ENCODE peak calls at places on chromosome 20, in ten cellular contexts. P is BJ; L is GM12878; V is cardiac fibroblast; J is tibial artery; R is ovary; Y is CD8-positive, alpha-beta T cell; I is fibroblast of lung; H is heart left ventricle; T is AG04450. K is an unnamed sample.

GRCh38 chr20:11229772-11230171 is 556.0 kb upstream of the JAG1 start:
- DNase-seq in I (peak), V (peak), J (peak), Y (no peak), P (peak), L (no peak), T (peak), R (peak), H (peak), K (peak)

GRCh38 chr20:58566981-58567380 is 51.8 kb upstream of the APCDD1L start:
- DNase-seq in R (no peak), T (no peak), P (no peak), Y (no peak), V (no peak), J (no peak), L (no peak), H (no peak), I (no peak), K (no peak)

GRCh38 chr20:14310977-14311654 is 26.3 kb downstream of the FLRT3 start:
- DNase-seq in L (no peak), J (no peak), P (no peak), V (no peak), R (no peak), T (no peak), Y (no peak), I (no peak), H (no peak), K (no peak)

GRCh38 chr20:54146672-54147071 is 27.1 kb downstream of the CYP24A1 start:
- DNase-seq in T (no peak), L (no peak), I (no peak), J (no peak), Y (no peak), P (no peak), H (no peak), R (no peak), V (no peak), K (no peak)

GRCh38 chr20:52312131-52312729 is 120.7 kb upstream of the ZFP64 start:
- DNase-seq in I (peak), J (no peak), V (peak), Y (peak), H (no peak), L (peak), R (peak), T (peak), P (no peak), K (no peak)

GRCh38 chr20:38043512-38044300 is 10.2 kb downstream of the RPRD1B start:
- DNase-seq in J (no peak), V (peak), P (no peak), T (no peak), H (no peak), L (no peak), I (peak), R (no peak), Y (no peak), K (no peak)

GRCh38 chr20:36826556-36827244 is 49.2 kb upstream of the TLDC2 start:
- DNase-seq in L (no peak), R (no peak), Y (no peak), P (no peak), T (no peak), I (no peak), J (no peak), H (no peak), V (no peak), K (no peak)

GRCh38 chr20:50014570-50015562 is 32.1 kb downstream of the SNAI1 start:
- DNase-seq in V (no peak), T (no peak), P (no peak), J (no peak), Y (no peak), L (no peak), I (no peak), R (no peak), H (no peak), K (no peak)

GRCh38 chr20:21557246-21557982 is 43.5 kb upstream of the NKX2-2 start:
- DNase-seq in Y (no peak), V (no peak), H (no peak), I (no peak), R (no peak), J (no peak), L (no peak), T (no peak), P (no peak), K (no peak)

GRCh38 chr20:62539646-62540045 is 63.9 kb upstream of the GATA5 start:
- DNase-seq in L (no peak), T (no peak), V (no peak), J (no peak), Y (no peak), H (no peak), P (no peak), I (no peak), R (no peak), K (no peak)

GRCh38 chr20:32537657-32538525 is 47.2 kb downstream of the NOL4L start:
- DNase-seq in I (no peak), Y (no peak), L (no peak), T (no peak), P (no peak), R (no peak), H (peak), J (no peak), V (no peak), K (no peak)

GRCh38 chr20:12276011-12276673 is 358.4 kb downstream of the BTBD3 start:
- DNase-seq in T (no peak), R (no peak), P (no peak), Y (no peak), H (no peak), V (no peak), I (no peak), L (no peak), J (no peak), K (no peak)

GRCh38 chr20:12702312-12702711 is 306.5 kb upstream of the SPTLC3 start:
- DNase-seq in R (no peak), T (no peak), P (no peak), J (no peak), L (no peak), V (no peak), H (no peak), Y (no peak), I (no peak), K (no peak)

GRCh38 chr20:48722737-48723191 is 105.0 kb downstream of the PREX1 start:
- DNase-seq in J (peak), P (no peak), Y (no peak), T (no peak), R (no peak), V (peak), I (peak), H (no peak), L (no peak), K (peak)

GRCh38 chr20:24698189-24698588 is 228.8 kb downstream of the SYNDIG1 start:
- DNase-seq in R (no peak), H (no peak), P (no peak), L (no peak), V (no peak), T (no peak), I (no peak), J (no peak), Y (no peak), K (peak)

GRCh38 chr20:61698598-61698960 is 367.1 kb downstream of the TAF4 start:
- DNase-seq in H (no peak), T (no peak), I (no peak), V (no peak), L (no peak), J (no peak), P (no peak), R (no peak), Y (no peak), K (no peak)

GRCh38 chr20:35395728-35396127 is 16.0 kb downstream of the UQCC1 start:
- DNase-seq in T (no peak), P (peak), H (no peak), J (peak), Y (no peak), I (peak), L (no peak), R (no peak), V (peak), K (no peak)

GRCh38 chr20:6606651-6607050 is 160.8 kb upstream of the BMP2 start:
- DNase-seq in P (no peak), H (no peak), I (no peak), T (no peak), Y (no peak), V (no peak), R (no peak), L (no peak), J (no peak), K (no peak)

GRCh38 chr20:41776450-41776849 is 158.3 kb upstream of the CHD6 start:
- DNase-seq in P (no peak), I (no peak), J (no peak), T (no peak), Y (no peak), H (no peak), V (no peak), R (no peak), L (no peak), K (no peak)

GRCh38 chr20:62980970-62981369 is 25.8 kb downstream of the BHLHE23 start:
- DNase-seq in Y (peak), L (no peak), R (no peak), H (no peak), T (no peak), I (no peak), P (no peak), J (no peak), V (no peak), K (no peak)

GRCh38 chr20:5491463-5491862 is 174.7 kb upstream of the PROKR2 start:
- DNase-seq in L (no peak), V (no peak), J (no peak), I (no peak), T (no peak), P (no peak), R (no peak), H (no peak), Y (no peak), K (no peak)
- TF ChIP-seq CTCF in L (no peak), V (no peak), J (no peak), I (no peak), T (no peak), P (no peak), R (no peak), H (no peak), Y (no peak), K (no peak)

GRCh38 chr20:22586645-22587310 is 2.4 kb upstream of the FOXA2 start:
- DNase-seq in Y (no peak), V (peak), L (no peak), P (no peak), I (no peak), J (no peak), H (no peak), R (no peak), T (no peak), K (no peak)
- H3K4me3 ChIP-seq in Y (no peak), V (no peak), L (no peak), P (no peak), I (no peak), J (no peak), H (no peak), R (no peak), T (no peak), K (no peak)

GRCh38 chr20:15784020-15784419 is 789.2 kb downstream of the KIF16B start:
- DNase-seq in J (no peak), V (no peak), Y (no peak), R (no peak), P (no peak), T (no peak), I (no peak), H (no peak), L (no peak), K (no peak)
- TF ChIP-seq CTCF in J (no peak), V (no peak), Y (no peak), R (no peak), P (no peak), T (no peak), I (no peak), H (no peak), L (no peak), K (no peak)

GRCh38 chr20:1435337-1435699 is 31.3 kb downstream of the NSFL1C start:
- DNase-seq in H (no peak), R (no peak), T (no peak), J (no peak), Y (no peak), L (no peak), V (no peak), I (no peak), P (no peak), K (no peak)
- H3K4me3 ChIP-seq in H (no peak), R (no peak), T (no peak), J (no peak), Y (no peak), L (no peak), V (no peak), I (no peak), P (no peak), K (no peak)

GRCh38 chr20:40506567-40506966 is 182.5 kb downstream of the MAFB start:
- DNase-seq in J (peak), T (peak), R (peak), P (peak), I (peak), Y (no peak), H (peak), L (no peak), V (peak), K (peak)
- TF ChIP-seq CTCF in J (peak), T (no peak), R (no peak), P (no peak), I (no peak), Y (no peak), H (no peak), L (no peak), V (no peak), K (no peak)

GRCh38 chr20:44475372-44475693 is 341 bp upstream of the TTPAL start:
- DNase-seq in R (no peak), T (no peak), P (no peak), V (no peak), Y (no peak), J (no peak), H (no peak), I (no peak), L (no peak), K (no peak)
- H3K4me3 ChIP-seq in R (peak), T (peak), P (peak), V (peak), Y (peak), J (peak), H (peak), I (peak), L (peak), K (peak)

DNA sequence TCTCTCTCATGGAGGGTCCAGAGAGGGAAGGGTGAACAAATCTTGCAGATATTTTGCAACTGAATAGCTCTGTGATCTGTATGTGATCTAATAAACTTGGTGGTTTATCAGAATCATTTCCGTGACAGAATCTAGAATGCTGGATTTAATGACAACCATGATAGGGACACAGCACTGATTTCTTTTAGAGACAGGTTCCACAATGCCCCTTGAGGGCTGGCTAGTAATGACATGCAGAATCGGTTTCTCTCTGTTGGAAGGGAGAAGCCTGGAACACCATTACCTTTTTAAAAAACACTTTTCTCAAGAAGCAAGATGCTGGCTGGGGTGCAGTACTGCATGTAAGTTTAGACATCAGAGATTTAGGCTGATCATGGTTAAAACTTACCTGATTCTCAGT is 313.4 kb downstream of the CDH26 start:
- DNase-seq in T (no peak), L (no peak), R (no peak), H (no peak), V (no peak), Y (no peak), J (no peak), I (no peak), P (no peak), K (no peak)
- TF ChIP-seq CTCF in T (peak), L (no peak), R (no peak), H (peak), V (peak), Y (peak), J (no peak), I (peak), P (peak), K (no peak)

GRCh38 chr20:57262244-57263126 is 4.0 kb downstream of the BMP7 start:
- DNase-seq in L (no peak), V (no peak), Y (no peak), R (no peak), P (no peak), T (no peak), H (no peak), J (no peak), I (no peak), K (no peak)
- H3K4me3 ChIP-seq in L (no peak), V (no peak), Y (no peak), R (no peak), P (no peak), T (no peak), H (no peak), J (no peak), I (no peak), K (no peak)

K was measured in right atrium auricular region.